ENCODE peak calls at places on chromosomes 1 and 21, in eight cellular contexts. K is T-helper 2 cell; U is choroid plexus epithelial cell; V is HuH-7.5; Q is Right ventricle myocardium superior; B is fibroblast of villous mesenchyme; R is HTR-8/SVneo; O is naive thymus-derived CD4-positive, alpha-beta T cell. I is an unnamed sample.
A peak's percentile ranks its signal among the peaks of the same experiment; 100 is the strongest.

GRCh38 chr21:41993744-41994143 is 16.4 kb downstream of the ZBTB21 start:
- DNase-seq in V (no peak), R (no peak), B (peak; percentile 88), K (no peak), O (no peak), Q (no peak), U (peak; percentile 52), I (no peak)

GRCh38 chr1:159941139-159941866 is 4.1 kb downstream of the IGSF9 start:
- DNase-seq in B (no peak), Q (no peak), K (no peak), O (no peak), U (no peak), R (no peak), V (no peak), I (no peak)

GRCh38 chr1:25568090-25568833 is 24.9 kb downstream of the LDLRAP1 start:
- DNase-seq in R (no peak), O (no peak), Q (no peak), V (peak; percentile 41), B (peak; percentile 85), K (no peak), U (peak; percentile 95), I (no peak)

GRCh38 chr1:226967665-226968064 is 27.6 kb downstream of the COQ8A start:
- DNase-seq in B (no peak), V (no peak), K (no peak), O (no peak), U (peak; percentile 53), R (no peak), Q (no peak), I (no peak)

GRCh38 chr1:5388622-5389021 is 603.6 kb downstream of the NPHP4 start:
- DNase-seq in Q (no peak), K (no peak), B (no peak), V (no peak), O (no peak), R (no peak), U (no peak), I (no peak)

GRCh38 chr21:35168702-35169101 is 119.6 kb upstream of the RUNX1 start:
- DNase-seq in U (no peak), O (no peak), R (no peak), K (no peak), Q (no peak), B (peak; percentile 55), V (no peak), I (no peak)

GRCh38 chr21:31293986-31294385 is 50.1 kb downstream of the TIAM1 start:
- DNase-seq in R (peak; percentile 82), B (peak; percentile 67), O (no peak), V (no peak), U (peak; percentile 96), K (peak; percentile 46), Q (no peak), I (no peak)

GRCh38 chr21:33901421-33902288 is 13.9 kb downstream of the ATP5PO start:
- DNase-seq in U (peak; percentile 90), Q (no peak), V (no peak), K (no peak), R (peak; percentile 48), B (peak; percentile 69), O (no peak), I (no peak)

GRCh38 chr1:236893626-236894545 is 98.8 kb downstream of the MTR start:
- DNase-seq in B (peak; percentile 69), O (no peak), V (no peak), U (peak; percentile 52), Q (no peak), K (no peak), R (peak; percentile 27), I (no peak)

GRCh38 chr1:162384116-162384515 is 2.6 kb downstream of the C1orf226 start:
- DNase-seq in V (no peak), K (no peak), R (no peak), U (no peak), B (no peak), O (no peak), Q (no peak), I (no peak)

GRCh38 chr1:172980456-172980855 is 70.3 kb downstream of the TNFSF18 start:
- DNase-seq in V (no peak), R (no peak), Q (no peak), O (no peak), U (peak; percentile 78), K (no peak), B (peak; percentile 80), I (no peak)

GRCh38 chr1:19799877-19800804 is at the start of gene TMCO4:
- DNase-seq in V (peak; percentile 63), Q (peak; percentile 72), B (peak; percentile 87), U (peak; percentile 88), R (peak; percentile 50), O (peak; percentile 58), K (peak; percentile 12), I (peak; percentile 67)

GRCh38 chr21:44897326-44898010 is 23.2 kb downstream of the ITGB2 start:
- DNase-seq in V (no peak), Q (peak; percentile 64), U (no peak), O (no peak), K (no peak), B (no peak), R (no peak), I (peak; percentile 47)

GRCh38 chr1:41861509-41862410 is 57.0 kb downstream of the HIVEP3 start:
- DNase-seq in R (no peak), K (no peak), V (no peak), B (peak; percentile 65), O (no peak), Q (no peak), U (peak; percentile 20), I (no peak)

GRCh38 chr1:89547563-89548485 is 23.2 kb downstream of the LRRC8B start:
- DNase-seq in B (no peak), V (no peak), K (peak; percentile 10), R (no peak), U (peak; percentile 62), O (no peak), Q (no peak), I (no peak)

GRCh38 chr1:111862599-111862998 is 106.9 kb downstream of the DDX20 start:
- DNase-seq in U (no peak), O (no peak), B (no peak), V (no peak), R (no peak), Q (no peak), K (no peak), I (no peak)

GRCh38 chr1:199297174-199297573 is 658.3 kb downstream of the PTPRC start:
- DNase-seq in B (no peak), U (peak; percentile 21), K (no peak), V (no peak), R (no peak), Q (no peak), O (no peak), I (no peak)

GRCh38 chr1:161351482-161351881 is 16.2 kb downstream of the CFAP126 start:
- DNase-seq in B (peak; percentile 10), V (no peak), K (no peak), O (no peak), R (no peak), U (peak; percentile 48), Q (no peak), I (no peak)

GRCh38 chr1:162230096-162230495 is 146.6 kb downstream of the SPATA46 start:
- DNase-seq in V (no peak), U (peak; percentile 61), B (peak; percentile 33), R (peak; percentile 28), Q (peak; percentile 41), O (no peak), K (no peak), I (peak; percentile 33)

GRCh38 chr1:209585672-209586071 is 2.2 kb downstream of the CAMK1G start:
- DNase-seq in R (no peak), V (no peak), Q (peak; percentile 75), K (no peak), U (peak; percentile 37), O (no peak), B (peak; percentile 48), I (peak; percentile 82)

GRCh38 chr1:16082283-16083038 is 9.0 kb upstream of the FAM131C start:
- DNase-seq in Q (peak; percentile 80), R (peak; percentile 77), U (peak; percentile 68), V (peak; percentile 79), K (peak; percentile 48), O (peak; percentile 40), B (peak; percentile 64), I (peak; percentile 80)

GRCh38 chr1:19481826-19482398 is 3.4 kb downstream of the CAPZB start:
- DNase-seq in K (no peak), B (no peak), U (no peak), O (no peak), Q (no peak), R (no peak), V (no peak), I (no peak)

GRCh38 chr1:220906561-220907334 is 27.5 kb downstream of the HLX start:
- DNase-seq in V (no peak), K (no peak), Q (no peak), U (no peak), B (no peak), R (peak; percentile 48), O (no peak), I (no peak)

GRCh38 chr1:212412374-212412773 is 2.3 kb downstream of the PACC1 start:
- DNase-seq in Q (no peak), V (no peak), U (no peak), R (no peak), B (no peak), O (no peak), K (no peak), I (no peak)

GRCh38 chr1:75035536-75035935 is 98.7 kb upstream of the LHX8 start:
- DNase-seq in K (no peak), O (no peak), U (no peak), V (no peak), Q (no peak), R (no peak), B (no peak), I (no peak)

GRCh38 chr1:28646040-28646439 is 2.4 kb upstream of the RNU11 start:
- DNase-seq in K (no peak), V (no peak), Q (no peak), U (peak; percentile 54), O (no peak), B (peak; percentile 74), R (no peak), I (no peak)

GRCh38 chr1:27037518-27037917 is 24.9 kb upstream of the TENT5B start:
- DNase-seq in U (no peak), B (no peak), R (no peak), O (no peak), K (no peak), Q (no peak), V (no peak), I (no peak)

GRCh38 chr1:46131727-46132528 is 501 bp downstream of the PIK3R3 start:
- DNase-seq in R (no peak), V (no peak), O (peak; percentile 17), Q (peak; percentile 52), K (peak; percentile 7), B (peak; percentile 26), U (peak; percentile 44), I (peak; percentile 40)

GRCh38 chr1:214838351-214838750 is 235.4 kb downstream of the CENPF start:
- DNase-seq in Q (no peak), B (peak; percentile 72), V (no peak), R (no peak), U (peak; percentile 75), K (no peak), O (no peak), I (no peak)

GRCh38 chr1:152543808-152544207 is 22.8 kb downstream of the LCE3E start:
- DNase-seq in Q (no peak), B (no peak), K (no peak), O (no peak), R (no peak), U (no peak), V (no peak), I (no peak)

GRCh38 chr1:43831866-43832654 is 101.5 kb upstream of the ARTN start:
- DNase-seq in R (no peak), Q (no peak), U (no peak), B (no peak), K (no peak), V (no peak), O (no peak), I (no peak)

I was measured in left ventricle myocardium superior.